ENCODE peak calls at places on chromosomes 4 and X, in six cellular contexts. R, C, G, T, X and O are unnamed samples.
A peak's percentile ranks its signal among the peaks of the same experiment; 100 is the strongest.

GRCh38 chr4:101222156-101222845 is 125.0 kb downstream of the PPP3CA start:
- DNase-seq in R (no peak), C (no peak), G (peak; percentile 14), T (no peak), X (no peak), O (no peak)

GRCh38 chr4:1793496-1793840 is 375 bp downstream of the FGFR3 start:
- DNase-seq in R (no peak), C (no peak), G (no peak), T (peak; percentile 29), X (no peak), O (no peak)

GRCh38 chrX:15167826-15168225 is 102.1 kb downstream of the ASB9 start:
- DNase-seq in R (no peak), C (no peak), G (no peak), T (no peak), X (no peak), O (no peak)

GRCh38 chr4:186724048-186724860 is 598 bp upstream of the FAT1 start:
- DNase-seq in R (peak; percentile 83), C (peak; percentile 57), G (peak; percentile 49), T (peak; percentile 60), X (peak; percentile 83), O (peak; percentile 79)

GRCh38 chrX:149541521-149542047 is 772 bp downstream of the EOLA1 start:
- DNase-seq in R (no peak), C (no peak), G (no peak), T (no peak), X (no peak), O (peak; percentile 32)

GRCh38 chr4:101604976-101605375 is 185.6 kb upstream of the BANK1 start:
- DNase-seq in R (no peak), C (no peak), G (no peak), T (no peak), X (no peak), O (no peak)

GRCh38 chrX:40247382-40247781 is 149.6 kb upstream of the BCOR start:
- DNase-seq in R (no peak), C (no peak), G (no peak), T (no peak), X (no peak), O (no peak)

GRCh38 chr4:174425669-174426068 is 96.6 kb downstream of the HPGD start:
- DNase-seq in R (no peak), C (no peak), G (no peak), T (no peak), X (no peak), O (no peak)

GRCh38 chr4:98470366-98470765 is 188.0 kb downstream of the TSPAN5 start:
- DNase-seq in R (no peak), C (no peak), G (no peak), T (no peak), X (no peak), O (no peak)

GRCh38 chr4:140711910-140712309 is 44.3 kb downstream of the TBC1D9 start:
- DNase-seq in R (no peak), C (no peak), G (no peak), T (peak; percentile 63), X (no peak), O (no peak)

GRCh38 chr4:168612435-168613139 is 115.7 kb downstream of the PALLD start:
- DNase-seq in R (no peak), C (no peak), G (peak; percentile 78), T (peak; percentile 71), X (no peak), O (peak; percentile 73)

GRCh38 chrX:74613350-74614192 is 853 bp downstream of the RLIM start:
- DNase-seq in R (no peak), C (no peak), G (peak; percentile 29), T (peak; percentile 33), X (no peak), O (peak; percentile 2)

GRCh38 chr4:4869731-4870483 is 10.4 kb downstream of the MSX1 start:
- DNase-seq in R (peak; percentile 73), C (peak; percentile 48), G (no peak), T (no peak), X (peak; percentile 58), O (no peak)

GRCh38 chr4:183348706-183349659 is 26.8 kb upstream of the CLDN24 start:
- DNase-seq in R (no peak), C (no peak), G (peak; percentile 95), T (peak; percentile 92), X (no peak), O (no peak)

GRCh38 chrX:48508400-48509244 is at the start of gene PORCN:
- DNase-seq in R (peak; percentile 74), C (peak; percentile 50), G (peak; percentile 35), T (peak; percentile 57), X (peak; percentile 79), O (peak; percentile 32)

GRCh38 chr4:2545321-2546013 is 9.0 kb downstream of the FAM193A start:
- DNase-seq in R (no peak), C (no peak), G (peak; percentile 13), T (no peak), X (no peak), O (no peak)

GRCh38 chr4:86921608-86922252 is 13.1 kb upstream of the AFF1 start:
- DNase-seq in R (no peak), C (no peak), G (no peak), T (no peak), X (no peak), O (peak; percentile 73)

GRCh38 chrX:55777596-55777995 is 60.0 kb downstream of the RRAGB start:
- DNase-seq in R (no peak), C (no peak), G (no peak), T (no peak), X (no peak), O (peak; percentile 87)

GRCh38 chrX:18649498-18649951 is 22.4 kb downstream of the RS1 start:
- DNase-seq in R (peak; percentile 40), C (peak; percentile 5), G (no peak), T (no peak), X (peak; percentile 49), O (no peak)

DNA sequence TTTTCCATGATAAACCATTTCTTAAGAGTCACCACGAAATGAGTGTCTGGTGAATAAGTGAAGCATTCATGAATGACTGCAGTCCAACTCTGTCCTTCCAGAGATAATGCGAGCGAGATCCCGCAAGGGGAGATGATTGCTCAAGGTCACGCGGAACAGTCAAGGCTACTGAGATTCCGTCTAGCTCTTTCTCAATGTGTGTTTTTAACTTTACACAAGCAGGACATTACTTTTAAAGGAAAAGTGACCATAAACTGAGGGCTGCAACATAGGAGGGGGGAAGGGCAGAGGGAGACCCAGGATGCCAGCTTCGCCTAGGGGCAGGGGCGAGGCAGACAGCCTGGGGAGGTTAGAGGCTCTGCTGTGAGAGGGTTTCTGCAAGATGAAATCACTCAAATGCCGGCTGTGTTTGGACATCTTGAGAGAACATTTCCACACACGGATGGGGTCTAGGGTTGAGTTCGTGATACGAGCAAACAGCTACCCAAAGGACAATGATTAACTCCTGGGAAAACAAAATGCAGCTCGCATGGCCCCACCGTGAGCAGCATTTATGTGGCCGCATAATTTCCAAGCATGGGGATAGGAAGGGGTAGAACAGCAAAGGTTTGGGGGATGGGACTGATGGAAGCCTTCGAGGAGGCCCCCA is 23.8 kb upstream of the CCNQ start:
- DNase-seq in R (no peak), C (no peak), G (peak; percentile 3), T (no peak), X (no peak), O (no peak)
- H3K4me1 ChIP-seq in R (no peaks in the 10 kb centered on the region), C (no peaks in the 10 kb centered on the region), G (no peaks in the 10 kb centered on the region), T (peaks cover 23% of the 10 kb centered on the region), X (no peaks in the 10 kb centered on the region), O (no peaks in the 10 kb centered on the region)

DNA sequence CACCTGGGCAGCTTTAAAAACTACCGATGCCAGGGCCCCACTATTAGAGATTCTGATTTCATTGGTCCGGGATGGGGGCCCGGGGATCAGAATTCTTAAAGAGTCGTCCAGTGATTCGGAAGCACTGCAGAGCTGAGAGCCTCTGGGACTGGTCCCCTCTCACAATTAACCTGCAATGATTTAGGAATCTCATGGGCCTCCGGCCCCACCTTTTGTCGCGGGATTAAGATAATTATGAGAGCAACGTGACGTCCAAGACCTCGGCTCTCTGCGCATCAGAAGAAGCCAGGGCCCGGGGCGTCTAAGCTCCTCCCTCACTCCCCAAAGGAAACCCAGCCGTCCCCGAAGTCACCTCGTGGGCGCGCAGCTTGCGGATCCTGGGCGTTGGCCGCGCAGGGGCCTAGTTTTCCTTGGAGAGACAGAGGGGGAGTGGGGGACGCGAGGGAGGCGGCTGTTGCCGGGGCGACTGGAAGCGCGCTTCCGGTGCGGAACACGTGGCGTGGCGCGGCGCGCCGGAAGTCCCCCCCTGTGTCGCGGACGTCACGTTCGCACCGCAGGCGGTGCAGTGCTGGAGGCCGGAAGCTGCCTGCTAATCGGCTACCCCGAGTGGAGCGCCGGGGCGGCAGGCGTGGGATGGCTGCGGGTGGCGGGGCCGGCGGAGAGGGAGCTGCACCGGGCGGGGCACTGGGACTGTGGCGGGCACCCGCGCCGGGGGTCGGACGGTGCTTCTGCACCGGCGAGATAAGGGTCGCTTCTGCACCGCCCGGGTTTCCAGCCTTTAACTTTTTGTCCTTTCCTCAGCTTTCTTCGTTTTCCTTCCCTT is at the start of gene GEMIN8:
- DNase-seq in R (peak; percentile 84), C (peak; percentile 77), G (peak; percentile 91), T (peak; percentile 90), X (peak; percentile 85), O (peak; percentile 76)
- H3K4ac ChIP-seq in R (no peak within 1 kb of the TSS), C (no peak within 1 kb of the TSS), G (peak within 1 kb of the TSS; percentile 66), T (no peak within 1 kb of the TSS), X (no peak within 1 kb of the TSS), O (peak within 1 kb of the TSS; percentile 46)

GRCh38 chr4:61911313-61911756 is 711.2 kb downstream of the ADGRL3 start:
- DNase-seq in R (peak; percentile 37), C (no peak), G (no peak), T (peak; percentile 64), X (no peak), O (no peak)

GRCh38 chr4:61918507-61919462 is 718.7 kb downstream of the ADGRL3 start:
- DNase-seq in R (no peak), C (peak; percentile 46), G (no peak), T (no peak), X (no peak), O (no peak)

DNA sequence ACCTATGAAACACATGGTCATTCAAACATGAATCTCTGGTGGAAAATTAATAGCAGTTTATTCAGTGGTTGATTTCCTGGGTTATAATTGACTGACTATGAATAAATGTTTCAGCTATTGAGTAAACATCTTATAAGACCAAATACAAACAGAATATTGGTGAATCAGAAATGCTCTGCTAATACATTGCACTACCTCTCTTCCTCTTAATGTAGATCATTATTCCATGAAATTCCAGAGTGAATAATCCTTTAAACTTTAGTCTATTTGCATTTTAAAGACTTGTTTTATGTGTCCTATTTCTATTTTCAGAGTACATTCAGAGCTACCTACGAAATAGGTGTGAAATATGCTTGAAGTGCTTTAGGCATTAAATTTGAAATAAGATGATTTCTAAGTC is 715.4 kb downstream of the ADGRL3 start:
- DNase-seq in R (no peak), C (no peak), G (no peak), T (no peak), X (no peak), O (no peak)
- H4K91ac ChIP-seq in R (no peak overlapping the region), C (no peak overlapping the region), G (no peak overlapping the region), T (no peak overlapping the region), X (no peak overlapping the region), O (no peak overlapping the region)

DNA sequence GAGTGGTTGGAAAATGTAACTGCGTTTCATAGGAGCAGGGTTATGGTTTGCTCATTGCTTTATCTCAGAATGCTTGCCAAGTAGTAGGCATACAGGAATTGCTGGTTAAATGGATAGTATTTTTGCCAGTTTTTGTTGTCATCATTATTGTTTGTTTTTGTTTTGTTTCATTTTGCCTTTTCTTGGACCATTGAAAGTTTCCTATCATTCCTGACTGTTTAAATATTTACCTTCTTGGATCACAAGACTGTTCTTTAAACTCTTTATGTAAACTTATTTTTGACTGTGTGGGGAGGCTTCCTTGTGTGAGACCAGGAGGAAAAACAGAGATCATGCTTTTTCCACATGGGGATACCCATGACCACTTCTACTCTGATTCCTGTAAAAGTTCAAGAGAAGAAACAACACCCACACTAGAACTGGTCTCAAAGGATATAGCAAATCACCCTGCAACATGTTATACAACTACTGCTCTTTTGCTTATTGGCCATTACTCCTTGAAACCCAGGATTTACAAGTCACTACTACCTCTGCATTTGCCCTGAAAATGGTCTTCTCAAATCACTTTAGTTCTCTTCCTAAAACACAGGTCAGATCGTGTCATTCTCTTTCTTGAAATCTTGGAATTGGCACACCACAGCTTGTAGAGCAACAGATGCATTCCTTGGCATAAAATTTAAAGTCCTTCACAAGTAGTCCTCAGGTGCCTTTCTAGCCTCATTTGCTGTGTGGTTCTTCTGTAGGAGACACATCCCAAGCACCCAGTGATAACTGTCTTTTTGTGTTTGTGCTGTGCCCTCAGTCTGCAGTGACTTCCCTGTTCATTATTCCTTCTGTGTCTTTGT is 51.3 kb downstream of the FNIP2 start:
- DNase-seq in R (no peak), C (no peak), G (peak; percentile 43), T (no peak), X (no peak), O (no peak)
- H3K4me1 ChIP-seq in R (no peaks in the 10 kb centered on the region), C (no peaks in the 10 kb centered on the region), G (peaks cover 20% of the 10 kb centered on the region), T (peaks cover 7% of the 10 kb centered on the region), X (no peaks in the 10 kb centered on the region), O (peaks cover 7% of the 10 kb centered on the region)